ENCODE peak calls at places on chromosomes 5 and 9, in nine cellular contexts. J is thoracic aorta, R is upper lobe of left lung, I is cardiac muscle cell, T is BJ, D is AG04450, X is OCI-LY7, V is astrocyte, F is fibroblast of pulmonary artery. Y is an unnamed sample.

GRCh38 chr9:16825364-16825763 is 45.1 kb downstream of the BNC2 start:
- DNase-seq in J (no peak), I (peak; percentile 54), R (no peak), T (peak; percentile 29), F (peak; percentile 31), V (peak; percentile 25), X (no peak), D (no peak), Y (peak; percentile 76)

GRCh38 chr9:120854596-120855327 is 12.0 kb upstream of the PSMD5 start:
- DNase-seq in X (no peak), I (no peak), F (no peak), V (no peak), D (no peak), R (no peak), J (no peak), T (no peak), Y (no peak)

GRCh38 chr5:57501414-57502321 is 19.1 kb upstream of the ACTBL2 start:
- DNase-seq in D (no peak), J (no peak), V (no peak), F (peak; percentile 24), I (peak; percentile 48), X (no peak), R (no peak), T (no peak), Y (no peak)

GRCh38 chr5:4674176-4674575 is 466.0 kb upstream of the ADAMTS16 start:
- DNase-seq in J (no peak), I (no peak), V (peak; percentile 74), R (no peak), D (no peak), X (no peak), T (no peak), F (no peak), Y (no peak)

GRCh38 chr9:89905628-89906338 is 301.0 kb downstream of the GADD45G start:
- DNase-seq in F (no peak), J (no peak), X (no peak), V (no peak), R (no peak), I (no peak), D (no peak), T (no peak), Y (no peak)

GRCh38 chr9:71490810-71491209 is 277.5 kb downstream of the CEMIP2 start:
- DNase-seq in F (no peak), T (no peak), D (no peak), R (no peak), X (no peak), I (no peak), V (no peak), J (no peak), Y (no peak)

GRCh38 chr5:18992264-18992663 is 995.7 kb downstream of the CDH18 start:
- DNase-seq in R (no peak), V (no peak), I (no peak), J (no peak), F (no peak), T (no peak), X (no peak), D (no peak), Y (no peak)

GRCh38 chr5:129904102-129904666 is at the start of gene CHSY3:
- DNase-seq in J (peak; percentile 67), T (no peak), D (peak; percentile 11), F (peak; percentile 83), V (peak; percentile 71), I (peak; percentile 92), X (no peak), R (peak; percentile 96), Y (peak; percentile 79)

GRCh38 chr5:54663876-54664275 is 146.3 kb downstream of the SNX18 start:
- DNase-seq in R (no peak), X (no peak), J (no peak), D (peak; percentile 55), V (peak; percentile 97), T (peak; percentile 84), F (peak; percentile 95), I (peak; percentile 92), Y (peak; percentile 99)

GRCh38 chr5:61653802-61654580 is 321.9 kb downstream of the ZSWIM6 start:
- DNase-seq in X (no peak), I (no peak), V (no peak), J (no peak), T (no peak), D (no peak), F (no peak), R (no peak), Y (no peak)

GRCh38 chr9:96317335-96317980 is 15.5 kb upstream of the HSD17B3 start:
- DNase-seq in D (peak; percentile 32), I (peak; percentile 84), J (no peak), X (peak; percentile 47), V (peak; percentile 25), F (peak; percentile 78), R (no peak), T (no peak), Y (peak; percentile 64)

GRCh38 chr9:74006935-74007334 is 490.2 kb upstream of the RORB start:
- DNase-seq in D (no peak), I (peak; percentile 35), J (no peak), F (peak; percentile 30), T (no peak), V (no peak), X (no peak), R (no peak), Y (no peak)

GRCh38 chr9:105359899-105360298 is 87.9 kb upstream of the FSD1L start:
- DNase-seq in V (peak; percentile 95), I (peak; percentile 48), F (peak; percentile 33), X (no peak), T (no peak), R (no peak), J (no peak), D (peak; percentile 6), Y (peak; percentile 24)

GRCh38 chr9:6686396-6686795 is 40.9 kb upstream of the GLDC start:
- DNase-seq in F (peak; percentile 68), T (no peak), V (peak; percentile 15), I (peak; percentile 65), D (no peak), R (no peak), J (no peak), X (peak; percentile 41), Y (peak; percentile 42)

GRCh38 chr9:1837453-1838084 is 177.6 kb upstream of the SMARCA2 start:
- DNase-seq in D (no peak), X (peak; percentile 29), T (no peak), I (peak; percentile 26), R (no peak), J (no peak), V (no peak), F (peak; percentile 17), Y (peak; percentile 40)

GRCh38 chr5:39422886-39423285 is 1.9 kb downstream of the DAB2 start:
- DNase-seq in F (no peak), V (no peak), R (no peak), D (no peak), X (no peak), I (no peak), J (no peak), T (no peak), Y (no peak)

GRCh38 chr9:17246770-17247169 is 111.9 kb downstream of the CNTLN start:
- DNase-seq in I (no peak), R (no peak), J (no peak), D (no peak), T (no peak), F (no peak), V (no peak), X (no peak), Y (no peak)

GRCh38 chr5:109645591-109646236 is 44.0 kb upstream of the MAN2A1 start:
- DNase-seq in X (no peak), D (no peak), V (no peak), F (no peak), J (no peak), I (no peak), T (no peak), R (no peak), Y (no peak)

GRCh38 chr5:107230367-107230766 is 440.4 kb downstream of the EFNA5 start:
- DNase-seq in F (no peak), T (no peak), D (no peak), I (no peak), J (no peak), V (no peak), R (no peak), X (no peak), Y (no peak)
- TF ChIP-seq CTCF in F (no peak), T (no peak), D (no peak), I (no peak), J (no peak), V (no peak), R (no peak), X (no peak), Y (no peak)

DNA sequence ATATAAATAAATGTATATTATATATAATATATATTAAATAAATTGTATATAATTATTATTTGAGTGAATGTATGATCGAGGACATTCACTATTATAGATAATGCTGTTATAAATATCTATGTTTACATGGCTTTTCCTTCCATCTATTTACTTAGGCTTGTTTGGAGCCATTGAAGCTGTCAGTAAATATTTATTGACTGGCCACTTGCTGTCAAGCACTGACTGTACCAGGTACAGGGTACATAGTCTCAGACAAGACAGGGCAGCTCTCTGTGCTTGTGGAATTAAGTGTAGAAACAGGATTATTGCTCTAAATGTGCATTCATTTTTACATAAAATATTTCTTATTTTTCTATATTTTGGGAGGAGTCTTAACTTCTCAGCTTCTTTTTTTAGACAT is 16.4 kb downstream of the FAXDC2 start:
- DNase-seq in T (no peak), D (no peak), X (no peak), J (no peak), I (no peak), R (no peak), F (no peak), V (no peak), Y (no peak)
- H3K4me3 ChIP-seq in T (no peak overlapping the region), D (no peak overlapping the region), X (no peak overlapping the region), J (no peak overlapping the region), I (no peak overlapping the region), R (peak overlapping the region; percentile 26), F (no peak overlapping the region), V (no peak overlapping the region), Y (no peak overlapping the region)

GRCh38 chr5:34452170-34452828 is 203.8 kb upstream of the RAI14 start:
- DNase-seq in T (no peak), X (no peak), D (peak; percentile 10), V (no peak), R (no peak), F (peak; percentile 37), J (no peak), I (peak; percentile 21), Y (peak; percentile 15)
- TF ChIP-seq CTCF in T (peak; percentile 59), X (peak; percentile 14), D (peak; percentile 70), V (peak; percentile 48), R (peak; percentile 27), F (peak; percentile 35), J (no peak), I (peak; percentile 35), Y (peak; percentile 48)

GRCh38 chr9:85731128-85731630 is 10.6 kb downstream of the AGTPBP1 start:
- DNase-seq in R (no peak), D (no peak), I (no peak), X (no peak), F (no peak), V (no peak), J (no peak), T (no peak), Y (no peak)
- H3K4me3 ChIP-seq in R (no peak overlapping the region), D (no peak overlapping the region), I (no peak overlapping the region), X (no peak overlapping the region), F (no peak overlapping the region), V (no peak overlapping the region), J (no peak overlapping the region), T (no peak overlapping the region), Y (no peak overlapping the region)

Y was measured in AG10803.